ENCODE peak calls at places on chromosomes 1 and 21, in six cellular contexts. F is GM19239, V is progenitor cell of endocrine pancreas, J is WTC11, L is putamen, D is GM23338. B is an unnamed sample.

GRCh38 chr1:207858806-207859205 is 52.1 kb downstream of the CD34 start:
- DNase-seq in D (peak; percentile 62), L (no peak), F (no peak), V (no peak), J (no peak), B (no peak)

GRCh38 chr1:228145498-228146425 is 4.0 kb upstream of the GJC2 start:
- DNase-seq in L (no peak), J (no peak), V (no peak), F (no peak), D (no peak), B (no peak)

GRCh38 chr1:30043256-30043655 is 680.1 kb downstream of the MATN1 start:
- DNase-seq in F (no peak), J (no peak), L (no peak), V (no peak), D (no peak), B (no peak)

GRCh38 chr1:43506233-43506632 is 24.4 kb upstream of the PTPRF start:
- DNase-seq in D (no peak), J (no peak), L (no peak), V (no peak), F (no peak), B (no peak)

GRCh38 chr1:167713330-167714081 is 8.3 kb upstream of the MPZL1 start:
- DNase-seq in F (no peak), J (peak; percentile 38), D (peak; percentile 62), V (no peak), L (no peak), B (peak; percentile 66)

GRCh38 chr1:205567716-205568115 is 63.2 kb downstream of the CDK18 start:
- DNase-seq in L (no peak), F (no peak), J (no peak), V (no peak), D (peak; percentile 24), B (no peak)

GRCh38 chr1:156420209-156421061 is 51.4 kb downstream of the RHBG start:
- DNase-seq in D (peak; percentile 70), J (peak; percentile 64), L (no peak), V (no peak), F (peak; percentile 41), B (no peak)

GRCh38 chr1:103516283-103516682 is 9.2 kb upstream of the RNPC3 start:
- DNase-seq in D (no peak), L (no peak), F (no peak), J (no peak), V (no peak), B (no peak)

GRCh38 chr21:41326414-41327080 is 9.9 kb downstream of the FAM3B start:
- DNase-seq in L (no peak), V (no peak), F (no peak), J (no peak), D (no peak), B (peak; percentile 41)

GRCh38 chr1:98496246-98496995 is 165.1 kb upstream of the SNX7 start:
- DNase-seq in D (peak; percentile 8), V (no peak), J (no peak), L (no peak), F (no peak), B (peak; percentile 4)

GRCh38 chr1:209220048-209220524 is 363.4 kb upstream of the CAMK1G start:
- DNase-seq in D (no peak), J (no peak), F (no peak), V (no peak), L (no peak), B (no peak)

GRCh38 chr1:159752135-159752580 is 28.6 kb upstream of the DUSP23 start:
- DNase-seq in D (no peak), L (peak; percentile 3), F (no peak), V (no peak), J (no peak), B (no peak)

GRCh38 chr1:46489169-46489637 is 433 bp upstream of the DMBX1 start:
- DNase-seq in V (no peak), L (no peak), F (no peak), J (peak; percentile 49), D (no peak), B (peak; percentile 53)

GRCh38 chr1:11944358-11944981 is 10.0 kb downstream of the PLOD1 start:
- DNase-seq in V (no peak), D (peak; percentile 57), L (no peak), F (no peak), J (peak; percentile 58), B (peak; percentile 39)

GRCh38 chr1:3702528-3702927 is 49.7 kb upstream of the CCDC27 start:
- DNase-seq in V (no peak), F (no peak), L (no peak), J (no peak), D (no peak), B (no peak)

GRCh38 chr1:46152021-46152420 is 19.6 kb upstream of the PIK3R3 start:
- DNase-seq in J (no peak), L (no peak), D (no peak), V (no peak), F (no peak), B (no peak)

B was measured in ELF-1.